ENCODE peak calls at places on chromosomes 6 and 20, in nine cellular contexts. E is Jurkat, Clone E6-1; L is activated T-cell treated with anti-CD3 and anti-CD28 coated beads for 1 hour; Q is stimulated activated CD4-positive, alpha-beta T cell treated with anti-CD3 and anti-CD28 coated beads, Interleukin-15, amount 100 ng/mL, for 1 hour; Z is fibroblast of lung; D is MM.1S; S is H1; M is NCI-H2081; R is GOT3. H is an unnamed sample.

GRCh38 chr6:96522469-96523009 is 933 bp downstream of the UFL1 start:
- DNase-seq in E (peak), L (no peak), Q (no peak), Z (peak), D (peak), S (no peak), M (no peak), R (no peak), H (peak)

GRCh38 chr6:74826318-74826717 is 379.5 kb downstream of the COL12A1 start:
- DNase-seq in E (no peak), L (no peak), Q (no peak), Z (no peak), D (no peak), S (no peak), M (no peak), R (no peak), H (no peak)

GRCh38 chr6:24775520-24776058 is 852 bp downstream of the GMNN start:
- DNase-seq in E (no peak), L (no peak), Q (peak), Z (peak), D (peak), S (no peak), M (no peak), R (no peak), H (peak)

GRCh38 chr6:5425267-5425666 is 164.0 kb downstream of the FARS2 start:
- DNase-seq in E (no peak), L (no peak), Q (no peak), Z (no peak), D (no peak), S (no peak), M (no peak), R (no peak), H (no peak)

GRCh38 chr6:9397981-9398559 is 962.7 kb upstream of the SLC35B3 start:
- DNase-seq in E (no peak), L (no peak), Q (no peak), Z (no peak), D (no peak), S (no peak), M (peak), R (no peak), H (peak)

GRCh38 chr6:84687487-84687886 is 76.9 kb downstream of the TBX18 start:
- DNase-seq in E (no peak), L (no peak), Q (no peak), Z (peak), D (no peak), S (no peak), M (no peak), R (no peak), H (no peak)

GRCh38 chr6:128515550-128516513 is 4.6 kb downstream of the PTPRK start:
- DNase-seq in E (no peak), L (no peak), Q (no peak), Z (peak), D (no peak), S (no peak), M (no peak), R (no peak), H (peak)

GRCh38 chr6:34525431-34526175 is 30.5 kb downstream of the SPDEF start:
- DNase-seq in E (no peak), L (no peak), Q (no peak), Z (no peak), D (no peak), S (no peak), M (no peak), R (no peak), H (no peak)

GRCh38 chr20:17485017-17485416 is 46.2 kb downstream of the BFSP1 start:
- DNase-seq in E (no peak), L (no peak), Q (no peak), Z (no peak), D (no peak), S (no peak), M (no peak), R (no peak), H (no peak)

GRCh38 chr20:36121981-36122930 is 32.3 kb upstream of the EPB41L1 start:
- DNase-seq in E (no peak), L (no peak), Q (no peak), Z (no peak), D (no peak), S (no peak), M (no peak), R (no peak), H (no peak)

GRCh38 chr6:34189806-34190503 is 44.1 kb upstream of the GRM4 start:
- DNase-seq in E (peak), L (peak), Q (peak), Z (no peak), D (no peak), S (no peak), M (no peak), R (no peak), H (no peak)

GRCh38 chr20:4091332-4092135 is 76.2 kb upstream of the RNF24 start:
- DNase-seq in E (peak), L (peak), Q (peak), Z (peak), D (no peak), S (no peak), M (peak), R (no peak), H (peak)

GRCh38 chr20:63972312-63973159 is 2.8 kb upstream of the ZNF512B start:
- DNase-seq in E (no peak), L (no peak), Q (no peak), Z (no peak), D (no peak), S (no peak), M (no peak), R (no peak), H (peak)

GRCh38 chr6:137188855-137189254 is 15.4 kb upstream of the IL22RA2 start:
- DNase-seq in E (peak), L (no peak), Q (no peak), Z (peak), D (no peak), S (no peak), M (no peak), R (no peak), H (peak)

GRCh38 chr6:78910611-78911134 is 43.3 kb downstream of the IRAK1BP1 start:
- DNase-seq in E (no peak), L (no peak), Q (no peak), Z (peak), D (no peak), S (peak), M (no peak), R (no peak), H (peak)

GRCh38 chr6:41278699-41279405 is 7.6 kb downstream of the TREM1 start:
- DNase-seq in E (peak), L (peak), Q (peak), Z (peak), D (peak), S (peak), M (peak), R (no peak), H (peak)

GRCh38 chr6:170471458-170471857 is 81.6 kb downstream of the PSMB1 start:
- DNase-seq in E (no peak), L (no peak), Q (no peak), Z (no peak), D (no peak), S (no peak), M (no peak), R (no peak), H (no peak)

GRCh38 chr6:87139236-87139635 is 16.1 kb upstream of the ZNF292 start:
- DNase-seq in E (peak), L (no peak), Q (no peak), Z (peak), D (peak), S (no peak), M (peak), R (no peak), H (peak)

GRCh38 chr6:136148051-136148450 is 102.1 kb downstream of the MTFR2 start:
- DNase-seq in E (no peak), L (no peak), Q (no peak), Z (no peak), D (no peak), S (no peak), M (no peak), R (no peak), H (no peak)

GRCh38 chr6:84643778-84644177 is 120.6 kb downstream of the TBX18 start:
- DNase-seq in E (no peak), L (no peak), Q (no peak), Z (no peak), D (no peak), S (no peak), M (no peak), R (no peak), H (peak)

GRCh38 chr20:3092611-3093379 is 8.3 kb upstream of the AVP start:
- DNase-seq in E (no peak), L (peak), Q (peak), Z (peak), D (no peak), S (no peak), M (no peak), R (no peak), H (peak)

GRCh38 chr6:158770948-158771347 is 48.2 kb downstream of the EZR start:
- DNase-seq in E (no peak), L (no peak), Q (no peak), Z (peak), D (no peak), S (no peak), M (no peak), R (no peak), H (no peak)

H was measured in dermis blood vessel endothelial cell.